ENCODE peak calls at places on chromosomes 3 and 15, in six cellular contexts. Q, D, T, J, F and N are unnamed samples.

GRCh38 chr3:32278714-32279113 is 40.2 kb downstream of the CMTM8 start:
- DNase-seq in Q (no peak), D (peak), T (no peak), J (no peak), F (peak), N (no peak)

GRCh38 chr15:98649996-98650870 is 1.9 kb downstream of the IGF1R start:
- DNase-seq in Q (no peak), D (peak), T (no peak), J (no peak), F (peak), N (no peak)

GRCh38 chr3:147613710-147614109 is 204.5 kb downstream of the ZIC1 start:
- DNase-seq in Q (no peak), D (no peak), T (no peak), J (no peak), F (no peak), N (peak)

GRCh38 chr15:41862515-41863116 is 24.0 kb downstream of the PLA2G4B start:
- DNase-seq in Q (no peak), D (no peak), T (no peak), J (no peak), F (no peak), N (no peak)

GRCh38 chr3:184565421-184566211 is 4.0 kb downstream of the EPHB3 start:
- DNase-seq in Q (no peak), D (peak), T (peak), J (no peak), F (peak), N (peak)

GRCh38 chr3:130950641-130951040 is 56.8 kb downstream of the ATP2C1 start:
- DNase-seq in Q (no peak), D (peak), T (no peak), J (no peak), F (peak), N (no peak)

GRCh38 chr3:105527949-105528348 is 161.2 kb downstream of the ALCAM start:
- DNase-seq in Q (no peak), D (peak), T (peak), J (no peak), F (peak), N (peak)

GRCh38 chr3:181698263-181698944 is 13.3 kb upstream of the SOX2 start:
- DNase-seq in Q (no peak), D (no peak), T (no peak), J (no peak), F (no peak), N (no peak)

GRCh38 chr3:53255360-53255774 is 455 bp downstream of the TKT start:
- DNase-seq in Q (no peak), D (peak), T (no peak), J (no peak), F (no peak), N (peak)

GRCh38 chr3:149450281-149450680 is 24.2 kb upstream of the TM4SF4 start:
- DNase-seq in Q (no peak), D (peak), T (no peak), J (no peak), F (peak), N (no peak)